ENCODE peak calls at places on chromosomes 16 and 17, in nine cellular contexts. G is H1, F is ovary, H is GM23248, A is right lobe of liver, E is small intestine, S is uterus, M is endothelial cell of umbilical vein, C is AG04450. I is an unnamed sample.

GRCh38 chr17:81187586-81188490 is 21.8 kb upstream of the AATK start:
- DNase-seq in A (no peak), H (no peak), S (no peak), C (no peak), G (no peak), E (no peak), F (no peak), M (no peak), I (no peak)

GRCh38 chr17:21125862-21126261 is 902 bp upstream of the DHRS7B start:
- DNase-seq in G (no peak), H (no peak), E (no peak), M (peak), S (no peak), F (no peak), A (no peak), C (no peak), I (no peak)

GRCh38 chr17:39461911-39462641 is 790 bp downstream of the CDK12 start:
- DNase-seq in S (peak), G (no peak), H (peak), F (peak), M (peak), A (no peak), C (no peak), E (peak), I (peak)

GRCh38 chr16:19434584-19434983 is 16.9 kb downstream of the TMC5 start:
- DNase-seq in A (no peak), G (no peak), E (peak), M (no peak), S (no peak), F (no peak), C (no peak), H (no peak), I (no peak)

GRCh38 chr17:60134396-60135159 is 15.2 kb upstream of the CA4 start:
- DNase-seq in S (no peak), G (no peak), H (peak), A (no peak), F (no peak), E (no peak), M (peak), C (no peak), I (peak)

GRCh38 chr17:46212634-46213435 is 19.6 kb upstream of the KANSL1 start:
- DNase-seq in F (peak), A (no peak), C (peak), H (peak), S (peak), M (peak), G (no peak), E (peak), I (peak)

GRCh38 chr17:27573971-27574525 is 56.9 kb upstream of the LGALS9 start:
- DNase-seq in F (no peak), S (no peak), H (peak), M (no peak), A (no peak), C (no peak), E (no peak), G (no peak), I (peak)

GRCh38 chr16:72787130-72787518 is 260.8 kb downstream of the ZFHX3 start:
- DNase-seq in F (no peak), C (no peak), S (no peak), E (no peak), M (no peak), A (no peak), H (no peak), G (no peak), I (no peak)

GRCh38 chr16:8850279-8850885 is 18.4 kb downstream of the CARHSP1 start:
- DNase-seq in M (peak), G (no peak), C (no peak), A (peak), H (peak), E (no peak), S (peak), F (no peak), I (peak)

GRCh38 chr16:86531193-86531550 is 20.8 kb downstream of the FOXF1 start:
- DNase-seq in A (peak), C (no peak), H (no peak), F (peak), G (no peak), S (peak), E (no peak), M (no peak), I (no peak)

GRCh38 chr16:57797526-57798266 is 4.6 kb downstream of the KIFC3 start:
- DNase-seq in F (no peak), E (peak), A (peak), S (no peak), C (no peak), G (no peak), M (no peak), H (no peak), I (no peak)

GRCh38 chr16:57798953-57799618 is 3.2 kb downstream of the KIFC3 start:
- DNase-seq in F (no peak), G (no peak), H (no peak), E (no peak), A (no peak), C (no peak), M (no peak), S (no peak), I (no peak)

GRCh38 chr16:57797216-57797525 is 5.1 kb downstream of the KIFC3 start:
- DNase-seq in H (no peak), M (no peak), S (no peak), G (no peak), C (no peak), F (no peak), E (no peak), A (no peak), I (no peak)

GRCh38 chr16:57799619-57800212 is 2.6 kb downstream of the KIFC3 start:
- DNase-seq in E (no peak), A (no peak), H (no peak), S (no peak), F (no peak), G (no peak), C (no peak), M (no peak), I (no peak)

GRCh38 chr16:57798267-57798810 is 4.0 kb downstream of the KIFC3 start:
- DNase-seq in M (no peak), H (no peak), S (no peak), A (no peak), C (no peak), F (no peak), G (no peak), E (no peak), I (no peak)
- H3K27ac ChIP-seq in M (no peak), H (no peak), S (no peak), A (peak), C (no peak), F (no peak), G (no peak), E (no peak), I (no peak)

GRCh38 chr16:27177031-27177774 is 26.1 kb upstream of the KDM8 start:
- DNase-seq in E (no peak), M (peak), G (no peak), S (no peak), C (peak), A (no peak), F (no peak), H (peak), I (peak)

GRCh38 chr16:27171584-27171983 is 31.7 kb upstream of the KDM8 start:
- DNase-seq in G (no peak), A (no peak), S (no peak), F (no peak), E (no peak), H (no peak), C (no peak), M (no peak), I (no peak)

GRCh38 chr16:27174798-27175197 is 28.5 kb upstream of the KDM8 start:
- DNase-seq in A (no peak), C (no peak), G (no peak), F (no peak), H (peak), M (no peak), S (no peak), E (peak), I (peak)

GRCh38 chr16:27175888-27176287 is 27.4 kb upstream of the KDM8 start:
- DNase-seq in A (no peak), E (no peak), G (no peak), M (no peak), F (no peak), C (no peak), H (peak), S (no peak), I (no peak)

GRCh38 chr16:27174007-27174406 is 29.3 kb upstream of the KDM8 start:
- DNase-seq in G (no peak), M (no peak), E (peak), A (no peak), C (no peak), H (no peak), S (no peak), F (no peak), I (no peak)
- H3K27ac ChIP-seq in G (no peak), M (no peak), E (peak), A (no peak), C (no peak), H (no peak), S (no peak), F (no peak), I (no peak)

GRCh38 chr17:47297661-47298400 is 25.9 kb upstream of the EFCAB13 start:
- DNase-seq in H (no peak), G (no peak), C (no peak), F (no peak), S (no peak), M (no peak), A (no peak), E (no peak), I (no peak)

GRCh38 chr17:47298712-47299111 is 25.0 kb upstream of the EFCAB13 start:
- DNase-seq in S (no peak), A (no peak), G (no peak), C (no peak), E (no peak), M (no peak), H (no peak), F (no peak), I (no peak)

GRCh38 chr17:47295037-47295873 is 28.5 kb upstream of the EFCAB13 start:
- DNase-seq in E (no peak), G (no peak), S (no peak), C (no peak), M (no peak), H (no peak), F (no peak), A (no peak), I (no peak)

GRCh38 chr17:47299239-47299910 is 24.4 kb upstream of the EFCAB13 start:
- DNase-seq in G (no peak), F (no peak), A (no peak), C (no peak), E (no peak), H (no peak), M (no peak), S (no peak), I (no peak)

DNA sequence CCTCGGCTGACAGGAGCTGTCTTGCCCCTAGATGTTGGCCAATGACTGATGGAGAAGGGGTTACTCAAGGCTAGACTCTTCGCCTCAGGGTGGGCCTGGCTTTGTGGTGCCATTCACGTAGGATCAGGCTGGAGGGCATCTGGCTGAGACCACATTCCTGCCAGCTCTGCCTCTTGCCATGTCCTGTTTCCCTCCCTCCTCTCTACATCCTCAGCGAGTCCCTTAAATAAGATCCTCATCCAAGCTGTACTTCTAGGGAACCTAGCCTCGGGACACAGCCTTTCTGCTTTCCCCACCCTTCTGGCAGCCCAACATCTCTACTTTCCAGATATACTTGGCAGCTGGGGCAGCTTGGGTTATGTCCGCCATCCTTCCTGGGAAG is 27.9 kb upstream of the EFCAB13 start:
- DNase-seq in H (no peak), F (no peak), C (no peak), A (no peak), G (no peak), E (no peak), S (no peak), M (no peak), I (no peak)
- H3K27ac ChIP-seq in H (no peak), F (no peak), C (no peak), A (no peak), G (no peak), E (no peak), S (peak), M (no peak), I (no peak)

GRCh38 chr17:65104973-65105372 is 32.2 kb upstream of the RGS9 start:
- DNase-seq in H (no peak), M (no peak), C (no peak), G (no peak), A (no peak), E (no peak), S (no peak), F (no peak), I (no peak)
- H3K27ac ChIP-seq in H (no peak), M (no peak), C (no peak), G (no peak), A (no peak), E (peak), S (no peak), F (peak), I (no peak)

GRCh38 chr17:976316-976715 is 3.3 kb downstream of the NXN start:
- DNase-seq in H (peak), C (no peak), A (no peak), G (no peak), F (no peak), E (no peak), S (no peak), M (no peak), I (no peak)
- H3K27ac ChIP-seq in H (no peak), C (no peak), A (no peak), G (no peak), F (no peak), E (no peak), S (peak), M (no peak), I (no peak)

I was measured in brain microvascular endothelial cell.